ENCODE peak calls at places on chromosome 13, in eight cellular contexts. A is hepatocyte, I is neural progenitor cell, B is HCT116, Y is GM23338, D is OCI-LY7, S is SK-N-SH, N is MM.1S. G is an unnamed sample.

GRCh38 chr13:79393564-79394249 is 12.3 kb downstream of the RBM26 start:
- DNase-seq in N (peak; percentile 51), B (no peak), Y (no peak), I (no peak), S (no peak), A (peak; percentile 59), D (peak; percentile 72), G (peak; percentile 15)

GRCh38 chr13:53445682-53446081 is 417.1 kb downstream of the OLFM4 start:
- DNase-seq in B (no peak), D (no peak), Y (no peak), N (no peak), S (no peak), A (no peak), I (no peak), G (no peak)

GRCh38 chr13:70708744-70709143 is 600.5 kb upstream of the KLHL1 start:
- DNase-seq in D (no peak), B (no peak), Y (no peak), S (no peak), I (no peak), A (no peak), N (no peak), G (peak; percentile 22)

GRCh38 chr13:113410472-113411201 is 42.7 kb downstream of the ADPRHL1 start:
- DNase-seq in N (no peak), I (no peak), D (no peak), B (peak; percentile 89), Y (no peak), A (no peak), S (no peak), G (peak; percentile 89)

GRCh38 chr13:105502193-105502592 is 1033.3 kb downstream of the EFNB2 start:
- DNase-seq in Y (peak; percentile 42), S (no peak), B (no peak), D (no peak), I (peak; percentile 64), N (no peak), A (no peak), G (no peak)

GRCh38 chr13:99496322-99497142 is 4.7 kb upstream of the TM9SF2 start:
- DNase-seq in I (no peak), Y (peak; percentile 67), D (no peak), S (no peak), N (peak; percentile 85), A (no peak), B (peak; percentile 36), G (no peak)

GRCh38 chr13:110536006-110536693 is 25.4 kb downstream of the RAB20 start:
- DNase-seq in Y (no peak), S (no peak), N (no peak), I (no peak), A (no peak), B (no peak), D (no peak), G (no peak)

GRCh38 chr13:104099750-104100149 is 1033.5 kb upstream of the SLC10A2 start:
- DNase-seq in S (no peak), B (no peak), Y (no peak), D (no peak), N (no peak), I (no peak), A (no peak), G (no peak)

GRCh38 chr13:36086117-36086516 is 45.1 kb downstream of the DCLK1 start:
- DNase-seq in I (peak; percentile 24), A (no peak), D (no peak), S (peak; percentile 40), Y (peak; percentile 71), B (no peak), N (no peak), G (no peak)

GRCh38 chr13:26726684-26727083 is 33.9 kb downstream of the GPR12 start:
- DNase-seq in I (no peak), N (no peak), A (no peak), D (no peak), S (no peak), B (no peak), Y (no peak), G (no peak)

GRCh38 chr13:101535192-101535746 is 82.8 kb downstream of the ITGBL1 start:
- DNase-seq in I (no peak), Y (no peak), D (no peak), S (no peak), N (no peak), A (no peak), B (no peak), G (peak; percentile 35)

GRCh38 chr13:29573190-29573589 is 22.3 kb downstream of the SLC7A1 start:
- DNase-seq in A (no peak), Y (no peak), N (no peak), I (no peak), S (no peak), D (peak; percentile 23), B (no peak), G (no peak)

GRCh38 chr13:99414048-99414995 is 87.0 kb upstream of the TM9SF2 start:
- DNase-seq in D (no peak), B (no peak), I (no peak), N (no peak), Y (no peak), A (no peak), S (no peak), G (no peak)

GRCh38 chr13:102597029-102598015 is 536 bp downstream of the TPP2 start:
- DNase-seq in N (peak; percentile 57), A (peak; percentile 34), B (no peak), S (peak; percentile 64), I (peak; percentile 42), Y (peak; percentile 31), D (peak; percentile 18), G (peak; percentile 34)

GRCh38 chr13:92769064-92769463 is 457.5 kb upstream of the GPC6 start:
- DNase-seq in N (no peak), A (no peak), D (no peak), Y (no peak), B (no peak), I (no peak), S (no peak), G (no peak)

GRCh38 chr13:28866932-28867331 is 46.8 kb downstream of the MTUS2 start:
- DNase-seq in Y (no peak), N (no peak), B (no peak), D (no peak), I (no peak), A (no peak), S (no peak), G (no peak)

GRCh38 chr13:21528616-21529015 is 69.5 kb upstream of the ZDHHC20 start:
- DNase-seq in A (no peak), S (no peak), N (no peak), B (no peak), I (no peak), Y (no peak), D (no peak), G (peak; percentile 4)

GRCh38 chr13:99281811-99282263 is 23.7 kb upstream of the GPR18 start:
- DNase-seq in Y (no peak), N (no peak), S (no peak), A (no peak), D (no peak), B (no peak), I (no peak), G (no peak)

GRCh38 chr13:80577951-80578670 is 237.2 kb upstream of the SPRY2 start:
- DNase-seq in B (no peak), I (peak; percentile 7), N (no peak), S (no peak), D (no peak), A (peak; percentile 27), Y (no peak), G (no peak)

GRCh38 chr13:99269627-99270252 is 11.6 kb upstream of the GPR18 start:
- DNase-seq in B (peak; percentile 38), N (peak; percentile 63), I (peak; percentile 34), Y (peak; percentile 41), A (peak; percentile 59), S (peak; percentile 17), D (peak; percentile 55), G (peak; percentile 48)

GRCh38 chr13:112771139-112771876 is 81.5 kb downstream of the ATP11A start:
- DNase-seq in S (no peak), A (no peak), D (no peak), Y (no peak), B (no peak), I (no peak), N (no peak), G (no peak)

GRCh38 chr13:95937700-95938320 is 115.4 kb downstream of the UGGT2 start:
- DNase-seq in D (no peak), B (no peak), A (no peak), Y (no peak), I (no peak), S (no peak), N (no peak), G (no peak)

GRCh38 chr13:47672245-47672975 is 328.7 kb downstream of the SUCLA2 start:
- DNase-seq in D (no peak), I (no peak), N (no peak), Y (no peak), S (peak; percentile 39), B (no peak), A (no peak), G (no peak)

GRCh38 chr13:23709521-23709920 is 139.3 kb downstream of the TNFRSF19 start:
- DNase-seq in S (no peak), D (no peak), A (no peak), N (no peak), B (no peak), I (no peak), Y (no peak), G (peak; percentile 19)
- TF ChIP-seq EZH2phosphoT487 in S (no peak), D (no peak), A (no peak), N (no peak), B (no peak), I (no peak), Y (no peak), G (no peak)

GRCh38 chr13:60112771-60113170 is 51.0 kb downstream of the DIAPH3 start:
- DNase-seq in D (no peak), A (no peak), Y (no peak), N (no peak), B (no peak), S (no peak), I (no peak), G (no peak)
- TF ChIP-seq CTCF in D (no peak), A (no peak), Y (no peak), N (no peak), B (no peak), S (no peak), I (no peak), G (no peak)

GRCh38 chr13:83692800-83693199 is 189.5 kb downstream of the SLITRK1 start:
- DNase-seq in I (no peak), S (no peak), D (no peak), B (no peak), N (no peak), Y (peak; percentile 13), A (no peak), G (no peak)
- H3K4me1 ChIP-seq in I (no peaks in the 10 kb centered on the region), S (no peaks in the 10 kb centered on the region), D (no peaks in the 10 kb centered on the region), B (no peaks in the 10 kb centered on the region), N (no peaks in the 10 kb centered on the region), Y (peaks cover 3% of the 10 kb centered on the region), A (no peaks in the 10 kb centered on the region), G (no peaks in the 10 kb centered on the region)

DNA sequence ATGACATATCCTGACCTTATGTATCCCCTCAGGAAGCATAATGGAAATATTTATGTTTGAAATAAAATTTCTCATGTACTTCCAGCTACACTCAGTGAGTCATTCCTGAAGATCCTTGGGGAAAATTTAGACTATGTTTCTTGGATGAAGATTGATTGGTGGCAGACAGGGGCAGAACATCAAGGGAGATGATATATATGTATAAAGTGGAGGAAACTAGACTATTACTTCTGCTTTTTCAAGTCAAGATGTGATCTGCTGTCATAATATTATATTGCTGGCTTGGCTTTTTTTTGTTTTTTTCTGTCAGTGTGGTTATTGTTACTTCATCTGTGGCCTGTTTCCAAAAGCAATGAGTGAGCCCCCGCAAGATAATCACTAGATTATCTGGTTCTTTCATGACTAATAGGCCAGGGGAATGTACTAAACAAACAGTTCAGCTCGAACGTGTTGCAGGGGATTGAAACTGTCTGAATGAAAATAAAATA is 87.2 kb upstream of the TNFSF11 start:
- DNase-seq in S (no peak), A (no peak), D (no peak), I (no peak), Y (no peak), B (no peak), N (no peak), G (peak; percentile 88)
- TF ChIP-seq EZH2phosphoT487 in S (no peak), A (no peak), D (no peak), I (no peak), Y (no peak), B (no peak), N (no peak), G (no peak)

GRCh38 chr13:32023698-32024097 is 7.9 kb upstream of the FRY start:
- DNase-seq in Y (no peak), N (no peak), D (no peak), B (no peak), S (no peak), I (no peak), A (no peak), G (peak; percentile 22)
- TF ChIP-seq CTCF in Y (peak; percentile 26), N (no peak), D (peak; percentile 52), B (peak; percentile 41), S (peak; percentile 56), I (no peak), A (peak; percentile 15), G (peak; percentile 37)